ENCODE peak calls at places on chromosomes 16 and 17, in four cellular contexts. G is AG10803, K is AG09309, H is GM12864. C is an unnamed sample.

GRCh38 chr16:67648088-67648763 is 3.3 kb downstream of the CARMIL2 start:
- DNase-seq in G (no peak), K (no peak), H (no peak), C (no peak)

GRCh38 chr17:54900457-54901229 is at the start of gene TOM1L1:
- DNase-seq in G (peak; percentile 57), K (no peak), H (no peak), C (no peak)

GRCh38 chr17:9230346-9230745 is 209.0 kb downstream of the NTN1 start:
- DNase-seq in G (peak; percentile 85), K (no peak), H (no peak), C (no peak)

GRCh38 chr16:9657659-9658058 is 524.6 kb downstream of the GRIN2A start:
- DNase-seq in G (no peak), K (no peak), H (no peak), C (no peak)

GRCh38 chr17:50959341-50959740 is 93.2 kb upstream of the TOB1 start:
- DNase-seq in G (no peak), K (no peak), H (no peak), C (no peak)

GRCh38 chr17:927611-928461 is 51.7 kb downstream of the NXN start:
- DNase-seq in G (peak; percentile 98), K (peak; percentile 99), H (no peak), C (no peak)

GRCh38 chr16:84543931-84544776 is 39.7 kb upstream of the MEAK7 start:
- DNase-seq in G (no peak), K (no peak), H (no peak), C (no peak)

GRCh38 chr16:27245276-27246231 is 23.0 kb downstream of the NSMCE1 start:
- DNase-seq in G (peak; percentile 97), K (no peak), H (no peak), C (no peak)

GRCh38 chr17:75063626-75064025 is 16.6 kb downstream of the KCTD2 start:
- DNase-seq in G (no peak), K (no peak), H (no peak), C (no peak)

GRCh38 chr16:6153901-6154300 is 1056.3 kb upstream of the EEF2KMT start:
- DNase-seq in G (no peak), K (no peak), H (no peak), C (no peak)

GRCh38 chr17:47802341-47803022 is 19.1 kb downstream of the OSBPL7 start:
- DNase-seq in G (peak; percentile 22), K (peak; percentile 2), H (peak; percentile 18), C (no peak)

GRCh38 chr17:67696853-67697505 is 20.8 kb upstream of the NOL11 start:
- DNase-seq in G (no peak), K (no peak), H (no peak), C (no peak)

GRCh38 chr16:66147338-66147737 is 219.2 kb upstream of the CDH5 start:
- DNase-seq in G (no peak), K (no peak), H (no peak), C (no peak)

GRCh38 chr16:68065716-68066305 is 19.4 kb upstream of the NFATC3 start:
- DNase-seq in G (peak; percentile 84), K (peak; percentile 37), H (no peak), C (no peak)

GRCh38 chr16:25121824-25122600 is 10.5 kb downstream of the LCMT1 start:
- DNase-seq in G (no peak), K (no peak), H (no peak), C (no peak)

GRCh38 chr16:9860876-9861275 is 321.4 kb downstream of the GRIN2A start:
- DNase-seq in G (peak; percentile 25), K (no peak), H (no peak), C (no peak)

GRCh38 chr16:78184554-78185183 is 85.2 kb downstream of the WWOX start:
- DNase-seq in G (peak; percentile 3), K (no peak), H (no peak), C (peak; percentile 48)

GRCh38 chr17:66711936-66712335 is 123.0 kb upstream of the CACNG5 start:
- DNase-seq in G (peak; percentile 7), K (no peak), H (no peak), C (no peak)

GRCh38 chr17:51961689-51962088 is 196.8 kb downstream of the CA10 start:
- DNase-seq in G (no peak), K (no peak), H (no peak), C (no peak)

GRCh38 chr16:70725912-70726828 is 40.3 kb upstream of the MTSS2 start:
- DNase-seq in G (no peak), K (no peak), H (no peak), C (no peak)

GRCh38 chr17:77286641-77287431 is 146.1 kb downstream of the SEC14L1 start:
- DNase-seq in G (peak; percentile 20), K (no peak), H (no peak), C (no peak)

GRCh38 chr16:83803811-83804210 is 4.0 kb upstream of the HSBP1 start:
- DNase-seq in G (no peak), K (no peak), H (no peak), C (no peak)

GRCh38 chr16:83599789-83600462 is 207.9 kb upstream of the HSBP1 start:
- DNase-seq in G (no peak), K (no peak), H (no peak), C (no peak)

GRCh38 chr17:7327501-7327900 is 1.6 kb downstream of the NEURL4 start:
- DNase-seq in G (no peak), K (no peak), H (no peak), C (no peak)

GRCh38 chr17:7328009-7328408 is 1.1 kb downstream of the NEURL4 start:
- DNase-seq in G (no peak), K (no peak), H (no peak), C (no peak)

GRCh38 chr17:7330099-7331015 is 1.2 kb upstream of the NEURL4 start:
- DNase-seq in G (peak; percentile 67), K (no peak), H (peak; percentile 61), C (no peak)

GRCh38 chr17:7328840-7329359 is at the start of gene NEURL4:
- DNase-seq in G (no peak), K (no peak), H (no peak), C (no peak)

GRCh38 chr17:7329360-7330098 is 394 bp upstream of the NEURL4 start:
- DNase-seq in G (peak; percentile 100), K (peak; percentile 98), H (peak; percentile 99), C (peak; percentile 98)
- TF ChIP-seq CTCF in G (no peak), K (no peak), H (no peak), C (peak; percentile 7)

GRCh38 chr16:28865289-28865688 is 1.6 kb downstream of the SH2B1 start:
- DNase-seq in G (no peak), K (no peak), H (no peak), C (no peak)
- H3K4me3 ChIP-seq in G (no peak overlapping the region), K (no peak overlapping the region), H (no peak overlapping the region), C (no peak overlapping the region)

GRCh38 chr17:36947922-36948716 is 635 bp upstream of the AATF start:
- DNase-seq in G (no peak), K (no peak), H (no peak), C (no peak)
- TF ChIP-seq CTCF in G (no peak), K (no peak), H (no peak), C (no peak)

DNA sequence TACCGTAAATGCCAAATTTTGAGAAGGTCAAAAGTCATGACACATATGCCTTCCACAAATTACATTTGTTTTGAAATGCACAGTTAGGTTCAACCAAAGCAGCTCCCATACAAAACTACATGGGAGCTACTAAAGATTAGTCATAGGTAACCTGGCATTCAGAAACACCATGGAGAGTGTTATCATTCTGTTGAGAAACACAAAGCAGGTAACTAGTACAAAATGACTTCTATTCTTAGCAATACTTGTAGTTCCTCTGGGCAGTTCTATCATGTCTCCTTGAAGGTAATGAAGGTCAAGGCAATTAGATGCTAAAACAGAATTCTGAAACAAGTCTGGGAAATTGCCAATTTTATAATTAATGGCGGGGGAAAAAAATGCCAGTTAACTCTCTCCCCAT is 39.4 kb downstream of the KCNJ16 start:
- DNase-seq in G (no peak), K (no peak), H (no peak), C (no peak)
- H3K4me3 ChIP-seq in G (no peak overlapping the region), K (no peak overlapping the region), H (no peak overlapping the region), C (no peak overlapping the region)

C was measured in HFF-Myc.